ENCODE peak calls at places on chromosomes 5 and 9, in five cellular contexts. One of them, this sample, is unnamed.

GRCh38 chr5:127770272-127770671 is 67.1 kb downstream of the CCDC192 start:
- DNase-seq in HepG2: no peak
- DNase-seq in K562: no peak
- DNase-seq in H1: no peak
- DNase-seq in HCT116: no peak
- DNase-seq in this sample: no peak

GRCh38 chr9:16921855-16922254 is 51.4 kb upstream of the BNC2 start:
- DNase-seq in H1: no peak
- DNase-seq in HCT116: peak
- DNase-seq in K562: no peak
- DNase-seq in HepG2: no peak
- DNase-seq in this sample: no peak

GRCh38 chr9:89372230-89372816 is 54.0 kb downstream of the SECISBP2 start:
- DNase-seq in H1: no peak
- DNase-seq in HepG2: no peak
- DNase-seq in K562: no peak
- DNase-seq in HCT116: no peak
- DNase-seq in this sample: no peak

GRCh38 chr9:111854799-111855198 is 41.8 kb upstream of the UGCG start:
- DNase-seq in HepG2: no peak
- DNase-seq in H1: no peak
- DNase-seq in HCT116: no peak
- DNase-seq in K562: no peak
- DNase-seq in this sample: no peak

GRCh38 chr9:3903273-3903672 is 377.5 kb upstream of the RFX3 start:
- DNase-seq in H1: no peak
- DNase-seq in HepG2: peak
- DNase-seq in HCT116: no peak
- DNase-seq in K562: no peak
- DNase-seq in this sample: no peak

GRCh38 chr9:113164536-113165300 is 13.9 kb downstream of the SLC31A2 start:
- DNase-seq in K562: no peak
- DNase-seq in HepG2: no peak
- DNase-seq in HCT116: no peak
- DNase-seq in H1: no peak
- DNase-seq in this sample: no peak

GRCh38 chr9:96160168-96160567 is 141.8 kb downstream of the HSD17B3 start:
- DNase-seq in H1: no peak
- DNase-seq in HepG2: no peak
- DNase-seq in K562: no peak
- DNase-seq in HCT116: no peak
- DNase-seq in this sample: no peak

GRCh38 chr5:179762079-179762780 is 29.6 kb downstream of the MAML1 start:
- DNase-seq in H1: no peak
- DNase-seq in K562: peak
- DNase-seq in HepG2: peak
- DNase-seq in HCT116: no peak
- DNase-seq in this sample: peak

GRCh38 chr9:88816141-88816540 is 175.1 kb upstream of the S1PR3 start:
- DNase-seq in HCT116: no peak
- DNase-seq in K562: no peak
- DNase-seq in H1: no peak
- DNase-seq in HepG2: no peak
- DNase-seq in this sample: no peak

GRCh38 chr9:98488578-98489312 is 220.0 kb downstream of the GABBR2 start:
- DNase-seq in K562: no peak
- DNase-seq in H1: no peak
- DNase-seq in HCT116: no peak
- DNase-seq in HepG2: no peak
- DNase-seq in this sample: no peak

GRCh38 chr9:133135193-133135745 is 14.2 kb upstream of the RALGDS start:
- DNase-seq in HepG2: no peak
- DNase-seq in H1: no peak
- DNase-seq in K562: no peak
- DNase-seq in HCT116: peak
- DNase-seq in this sample: no peak

GRCh38 chr5:120703923-120704445 is 239.9 kb downstream of the PRR16 start:
- DNase-seq in HepG2: no peak
- DNase-seq in K562: no peak
- DNase-seq in HCT116: no peak
- DNase-seq in H1: no peak
- DNase-seq in this sample: no peak

GRCh38 chr5:139904566-139905400 is 109.2 kb downstream of the PSD2 start:
- DNase-seq in H1: peak
- DNase-seq in HCT116: no peak
- DNase-seq in K562: no peak
- DNase-seq in HepG2: no peak
- DNase-seq in this sample: no peak
- H3K4me3 ChIP-seq in H1: peak
- H3K4me3 ChIP-seq in HCT116: peak
- H3K4me3 ChIP-seq in K562: no peak
- H3K4me3 ChIP-seq in HepG2: no peak
- H3K4me3 ChIP-seq in this sample: peak

DNA sequence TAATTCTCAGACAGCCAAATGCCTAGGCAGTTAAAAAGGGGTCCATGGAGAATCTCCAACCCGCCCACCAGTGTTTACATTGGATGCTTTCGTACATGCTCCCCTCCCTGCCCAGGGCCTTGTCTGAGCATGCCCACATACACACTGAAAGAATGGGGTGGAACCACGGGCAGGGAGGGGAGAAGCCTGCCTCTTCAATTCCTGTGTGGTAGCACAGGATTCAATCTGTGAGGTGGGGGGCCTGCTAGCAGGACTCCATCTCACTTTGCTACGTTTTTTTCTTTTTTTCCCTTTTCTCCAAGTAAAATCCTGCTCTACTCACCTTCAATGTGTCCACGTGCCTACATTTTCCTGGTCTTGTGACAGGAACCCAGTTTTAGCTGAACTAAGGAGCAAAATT is 314.7 kb upstream of the GRAMD2B start:
- DNase-seq in HCT116: no peak
- DNase-seq in H1: peak
- DNase-seq in HepG2: no peak
- DNase-seq in K562: no peak
- DNase-seq in this sample: no peak
- TF ChIP-seq SRF in HCT116: no peak
- TF ChIP-seq SRF in H1: no peak
- TF ChIP-seq SRF in HepG2: no peak
- TF ChIP-seq SRF in K562: no peak
- TF ChIP-seq SRF in this sample: no peak

DNA sequence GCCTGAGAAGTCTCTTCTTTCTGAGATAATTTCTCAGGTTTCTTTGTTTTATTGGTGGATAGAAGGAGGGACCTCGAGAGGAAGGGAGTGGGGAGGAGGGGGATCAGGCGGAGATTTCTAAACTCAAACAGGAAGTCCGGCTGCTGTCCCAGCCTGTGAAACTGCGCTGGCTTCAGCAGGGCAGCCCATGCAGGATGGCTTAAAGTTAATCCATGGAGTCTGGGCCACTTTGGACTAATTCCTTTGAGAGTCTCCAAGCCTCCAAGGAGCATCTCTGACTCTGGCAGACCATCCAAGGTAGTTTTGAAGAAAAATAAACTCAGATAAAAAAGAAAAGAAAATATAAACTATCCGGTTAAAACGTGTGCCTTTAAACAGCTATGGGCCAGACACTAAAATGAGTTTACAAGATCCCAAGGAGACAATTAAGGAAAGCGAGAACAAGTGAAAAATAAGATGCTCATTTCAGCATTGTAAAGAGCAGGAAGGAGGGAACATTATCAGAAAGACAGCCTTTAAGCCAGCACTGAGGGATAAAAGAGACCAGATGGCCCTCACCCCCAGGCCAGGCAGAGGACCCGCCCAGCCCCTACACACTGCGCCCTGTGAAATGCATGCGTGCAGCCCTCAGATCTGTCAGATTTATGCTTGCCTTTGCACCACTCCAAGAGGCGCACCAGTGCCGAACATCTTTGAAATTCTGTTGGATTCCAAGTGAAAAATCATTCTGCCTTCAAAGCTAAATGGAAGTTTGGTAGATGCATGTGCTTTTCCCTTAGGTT is 378.2 kb downstream of the MLLT3 start:
- DNase-seq in H1: no peak
- DNase-seq in K562: no peak
- DNase-seq in HCT116: no peak
- DNase-seq in HepG2: no peak
- DNase-seq in this sample: no peak
- H3K4me3 ChIP-seq in H1: no peak
- H3K4me3 ChIP-seq in K562: no peak
- H3K4me3 ChIP-seq in HCT116: no peak
- H3K4me3 ChIP-seq in HepG2: no peak
- H3K4me3 ChIP-seq in this sample: no peak

GRCh38 chr5:133354323-133355161 is 257.8 kb downstream of the FSTL4 start:
- DNase-seq in HCT116: no peak
- DNase-seq in H1: no peak
- DNase-seq in HepG2: no peak
- DNase-seq in K562: no peak
- DNase-seq in this sample: no peak
- TF ChIP-seq SRF in HCT116: no peak
- TF ChIP-seq SRF in H1: no peak
- TF ChIP-seq SRF in HepG2: no peak
- TF ChIP-seq SRF in K562: no peak
- TF ChIP-seq SRF in this sample: no peak

GRCh38 chr5:9538504-9538903 is 7.4 kb downstream of the SEMA5A start:
- DNase-seq in K562: no peak
- DNase-seq in HCT116: no peak
- DNase-seq in H1: no peak
- DNase-seq in HepG2: no peak
- DNase-seq in this sample: no peak

GRCh38 chr5:9544056-9544455 is 1.8 kb downstream of the SEMA5A start:
- DNase-seq in HCT116: no peak
- DNase-seq in HepG2: no peak
- DNase-seq in K562: no peak
- DNase-seq in H1: no peak
- DNase-seq in this sample: no peak

GRCh38 chr5:9543266-9543925 is 2.5 kb downstream of the SEMA5A start:
- DNase-seq in H1: no peak
- DNase-seq in K562: no peak
- DNase-seq in HCT116: no peak
- DNase-seq in HepG2: no peak
- DNase-seq in this sample: no peak

GRCh38 chr5:9537223-9538141 is 8.4 kb downstream of the SEMA5A start:
- DNase-seq in K562: no peak
- DNase-seq in HepG2: no peak
- DNase-seq in HCT116: no peak
- DNase-seq in H1: no peak
- DNase-seq in this sample: no peak

DNA sequence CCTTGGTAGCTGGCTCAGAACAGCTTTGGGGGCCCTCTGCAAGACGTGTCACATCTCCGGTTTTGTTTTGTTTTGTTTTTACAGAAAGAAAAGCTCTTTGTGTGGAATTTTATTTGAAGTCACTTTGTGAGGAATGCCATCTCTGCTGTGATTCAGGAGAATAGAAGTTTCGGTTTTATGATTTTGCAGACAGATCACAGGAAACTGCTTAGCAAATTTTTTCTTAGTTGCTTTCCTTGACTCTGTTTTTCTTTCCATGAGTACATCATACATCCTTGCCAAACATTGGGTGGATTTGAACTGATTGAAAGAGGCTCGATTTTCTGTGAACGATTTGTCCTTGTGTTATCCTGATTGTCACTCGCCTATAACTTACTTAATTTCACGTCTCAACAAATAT is 5.1 kb downstream of the SEMA5A start:
- DNase-seq in H1: no peak
- DNase-seq in K562: no peak
- DNase-seq in HepG2: no peak
- DNase-seq in HCT116: no peak
- DNase-seq in this sample: no peak
- H3K4me3 ChIP-seq in H1: no peak
- H3K4me3 ChIP-seq in K562: no peak
- H3K4me3 ChIP-seq in HepG2: no peak
- H3K4me3 ChIP-seq in HCT116: no peak
- H3K4me3 ChIP-seq in this sample: no peak

GRCh38 chr5:9209846-9210547 is 335.9 kb downstream of the SEMA5A start:
- DNase-seq in HCT116: no peak
- DNase-seq in HepG2: no peak
- DNase-seq in H1: no peak
- DNase-seq in K562: no peak
- DNase-seq in this sample: no peak

GRCh38 chr5:9212605-9213004 is 333.3 kb downstream of the SEMA5A start:
- DNase-seq in H1: no peak
- DNase-seq in HepG2: no peak
- DNase-seq in HCT116: no peak
- DNase-seq in K562: no peak
- DNase-seq in this sample: no peak

DNA sequence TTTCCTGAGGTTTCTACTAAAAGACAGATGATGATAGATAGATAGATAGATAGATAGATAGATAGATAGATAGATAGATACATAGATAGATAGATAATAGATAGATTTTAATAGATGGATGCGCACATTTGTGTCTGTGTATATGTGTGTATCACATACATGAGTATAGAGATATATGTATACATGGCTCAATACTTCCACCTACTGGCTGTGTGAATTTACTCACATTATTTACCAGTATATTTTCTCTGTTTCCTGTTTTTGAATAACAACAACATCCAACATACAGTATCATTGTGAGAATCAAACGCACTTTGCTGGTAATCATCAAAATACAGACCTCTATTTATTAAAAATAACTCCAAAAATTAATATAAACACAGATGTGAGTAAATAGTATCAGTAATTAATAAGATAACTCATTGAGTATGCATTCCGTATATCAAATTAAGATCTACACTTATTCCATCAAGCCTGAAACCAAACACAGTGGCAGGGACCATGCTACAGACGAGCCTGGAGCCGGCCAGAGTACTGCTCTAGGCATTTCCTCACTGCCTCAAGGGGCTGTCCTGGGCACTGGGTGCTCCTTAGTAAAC is 338.0 kb downstream of the SEMA5A start:
- DNase-seq in HepG2: peak
- DNase-seq in H1: no peak
- DNase-seq in HCT116: peak
- DNase-seq in K562: peak
- DNase-seq in this sample: no peak
- TF ChIP-seq SRF in HepG2: no peak
- TF ChIP-seq SRF in H1: no peak
- TF ChIP-seq SRF in HCT116: no peak
- TF ChIP-seq SRF in K562: no peak
- TF ChIP-seq SRF in this sample: no peak

DNA sequence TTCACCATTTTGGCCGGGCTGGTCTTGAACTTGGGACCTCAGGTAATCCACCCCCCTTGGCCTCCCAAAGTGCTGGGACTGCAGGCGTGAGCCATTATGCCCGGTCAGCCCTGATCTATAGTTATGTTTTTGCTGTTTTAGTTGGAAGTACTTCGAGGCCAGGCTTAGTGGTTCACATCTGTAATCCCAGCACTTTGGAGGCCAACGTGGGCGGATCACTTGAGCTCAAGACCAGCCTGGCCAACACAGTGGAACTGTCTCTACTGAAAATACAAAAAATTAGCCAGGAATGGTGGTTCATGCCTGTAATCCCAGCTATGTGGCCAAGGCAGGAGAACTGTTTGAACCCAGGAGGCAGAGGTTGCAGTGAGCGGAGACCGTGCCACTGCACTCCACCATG is 2.0 kb downstream of the HSPA9 start:
- DNase-seq in HCT116: no peak
- DNase-seq in K562: no peak
- DNase-seq in HepG2: no peak
- DNase-seq in H1: no peak
- DNase-seq in this sample: no peak
- H3K4me3 ChIP-seq in HCT116: peak
- H3K4me3 ChIP-seq in K562: peak
- H3K4me3 ChIP-seq in HepG2: peak
- H3K4me3 ChIP-seq in H1: peak
- H3K4me3 ChIP-seq in this sample: no peak

This sample was measured in GM12878.